ENCODE peak calls at places on chromosomes 4 and X, in nine cellular contexts. S, H, C, X, Q, U, M, Z and R are unnamed samples.

GRCh38 chr4:41432889-41433288 is 105.1 kb upstream of the LIMCH1 start:
- DNase-seq in S (no peak), H (no peak), C (no peak), X (no peak), Q (no peak), U (peak), M (no peak), Z (no peak), R (no peak)

GRCh38 chr4:4226606-4227438 is at the start of gene OTOP1:
- DNase-seq in S (no peak), H (no peak), C (no peak), X (no peak), Q (no peak), U (no peak), M (peak), Z (peak), R (no peak)

GRCh38 chr4:35250771-35251170 is 993.5 kb downstream of the ARAP2 start:
- DNase-seq in S (no peak), H (no peak), C (no peak), X (no peak), Q (no peak), U (no peak), M (no peak), Z (no peak), R (no peak)

GRCh38 chrX:77668391-77669237 is 117.4 kb downstream of the ATRX start:
- DNase-seq in S (no peak), H (peak), C (no peak), X (no peak), Q (no peak), U (peak), M (no peak), Z (no peak), R (no peak)

GRCh38 chrX:107561468-107562215 is 66.7 kb upstream of the PRPS1 start:
- DNase-seq in S (no peak), H (no peak), C (no peak), X (no peak), Q (no peak), U (no peak), M (no peak), Z (no peak), R (no peak)

GRCh38 chr4:25190407-25190806 is 30.2 kb upstream of the SEPSECS start:
- DNase-seq in S (no peak), H (no peak), C (no peak), X (peak), Q (no peak), U (no peak), M (no peak), Z (no peak), R (no peak)

GRCh38 chr4:92303621-92304027 is at the start of gene GRID2:
- DNase-seq in S (no peak), H (no peak), C (no peak), X (no peak), Q (no peak), U (peak), M (peak), Z (no peak), R (no peak)

GRCh38 chrX:136496359-136496767 is 1.0 kb upstream of the HTATSF1 start:
- DNase-seq in S (no peak), H (peak), C (no peak), X (no peak), Q (no peak), U (no peak), M (no peak), Z (no peak), R (no peak)

GRCh38 chr4:138981930-138982390 is 33.6 kb upstream of the NOCT start:
- DNase-seq in S (no peak), H (peak), C (peak), X (peak), Q (no peak), U (peak), M (no peak), Z (no peak), R (no peak)

GRCh38 chrX:6448003-6448402 is 86.9 kb downstream of the VCX3A start:
- DNase-seq in S (no peak), H (no peak), C (no peak), X (no peak), Q (no peak), U (no peak), M (no peak), Z (no peak), R (no peak)

GRCh38 chr4:66959207-66959606 is 586.1 kb downstream of the CENPC start:
- DNase-seq in S (no peak), H (no peak), C (no peak), X (no peak), Q (no peak), U (no peak), M (no peak), Z (no peak), R (no peak)

GRCh38 chrX:78104447-78105176 is 564 bp downstream of the PGK1 start:
- DNase-seq in S (no peak), H (peak), C (peak), X (peak), Q (peak), U (peak), M (peak), Z (peak), R (peak)

GRCh38 chrX:87924619-87925018 is 407.0 kb downstream of the KLHL4 start:
- DNase-seq in S (no peak), H (no peak), C (no peak), X (no peak), Q (no peak), U (no peak), M (no peak), Z (no peak), R (no peak)

GRCh38 chr4:2063557-2064275 is 4.6 kb downstream of the NAT8L start:
- DNase-seq in S (no peak), H (no peak), C (no peak), X (no peak), Q (peak), U (no peak), M (peak), Z (no peak), R (no peak)

GRCh38 chrX:25701876-25702275 is 436.3 kb upstream of the MAGEB18 start:
- DNase-seq in S (no peak), H (no peak), C (no peak), X (no peak), Q (no peak), U (no peak), M (no peak), Z (no peak), R (no peak)

GRCh38 chrX:123959281-123960063 is 2.0 kb upstream of the STAG2 start:
- DNase-seq in S (peak), H (no peak), C (peak), X (peak), Q (peak), U (peak), M (peak), Z (peak), R (no peak)

GRCh38 chr4:180455226-180455625 is 1788.0 kb upstream of the TENM3 start:
- DNase-seq in S (no peak), H (no peak), C (no peak), X (no peak), Q (no peak), U (no peak), M (no peak), Z (no peak), R (no peak)

GRCh38 chr4:123667496-123667895 is 270.9 kb downstream of the SPRY1 start:
- DNase-seq in S (no peak), H (no peak), C (no peak), X (no peak), Q (no peak), U (no peak), M (no peak), Z (no peak), R (no peak)

GRCh38 chr4:58809366-58809765 is 1699.2 kb upstream of the IGFBP7 start:
- DNase-seq in S (no peak), H (no peak), C (no peak), X (no peak), Q (no peak), U (no peak), M (no peak), Z (no peak), R (no peak)

GRCh38 chr4:121728798-121729226 is 32.0 kb upstream of the ANXA5 start:
- DNase-seq in S (no peak), H (no peak), C (no peak), X (no peak), Q (no peak), U (peak), M (no peak), Z (no peak), R (no peak)

GRCh38 chr4:70895405-70895804 is 6.8 kb upstream of the MOB1B start:
- DNase-seq in S (no peak), H (peak), C (no peak), X (no peak), Q (no peak), U (no peak), M (no peak), Z (no peak), R (no peak)

GRCh38 chr4:168831919-168832745 is 177.9 kb downstream of the CBR4 start:
- DNase-seq in S (peak), H (peak), C (peak), X (peak), Q (peak), U (peak), M (peak), Z (peak), R (peak)

GRCh38 chrX:97494756-97495372 is 611.2 kb downstream of the RPA4 start:
- DNase-seq in S (no peak), H (no peak), C (no peak), X (no peak), Q (no peak), U (no peak), M (no peak), Z (no peak), R (no peak)

GRCh38 chrX:81377329-81377728 is 175.4 kb downstream of the SH3BGRL start:
- DNase-seq in S (no peak), H (peak), C (no peak), X (no peak), Q (no peak), U (peak), M (no peak), Z (peak), R (no peak)

GRCh38 chr4:42914937-42915336 is 22.4 kb downstream of the GRXCR1 start:
- DNase-seq in S (no peak), H (no peak), C (no peak), X (no peak), Q (no peak), U (no peak), M (no peak), Z (no peak), R (no peak)

GRCh38 chr4:8775751-8776355 is 95.8 kb downstream of the HMX1 start:
- DNase-seq in S (no peak), H (no peak), C (peak), X (no peak), Q (peak), U (no peak), M (no peak), Z (no peak), R (no peak)

GRCh38 chr4:124262211-124263179 is 450.0 kb downstream of the ANKRD50 start:
- DNase-seq in S (peak), H (peak), C (peak), X (peak), Q (no peak), U (peak), M (no peak), Z (peak), R (peak)

GRCh38 chr4:170580651-170581050 is 490.9 kb upstream of the AADAT start:
- DNase-seq in S (no peak), H (no peak), C (no peak), X (no peak), Q (no peak), U (no peak), M (no peak), Z (no peak), R (no peak)

GRCh38 chrX:41526925-41527324 is 79.8 kb downstream of the NYX start:
- DNase-seq in S (no peak), H (no peak), C (no peak), X (no peak), Q (no peak), U (peak), M (no peak), Z (no peak), R (no peak)

GRCh38 chr4:72858328-72858727 is 211.2 kb downstream of the COX18 start:
- DNase-seq in S (no peak), H (no peak), C (no peak), X (no peak), Q (no peak), U (no peak), M (no peak), Z (no peak), R (no peak)

GRCh38 chr4:87005690-87006461 is 71.1 kb downstream of the AFF1 start:
- DNase-seq in S (no peak), H (no peak), C (no peak), X (peak), Q (no peak), U (peak), M (no peak), Z (no peak), R (no peak)

GRCh38 chr4:142703694-142704309 is 142.3 kb downstream of the INPP4B start:
- DNase-seq in S (no peak), H (no peak), C (no peak), X (no peak), Q (no peak), U (peak), M (no peak), Z (no peak), R (no peak)

GRCh38 chr4:1171306-1172227 is 816 bp downstream of the SPON2 start:
- DNase-seq in S (no peak), H (no peak), C (peak), X (peak), Q (peak), U (no peak), M (peak), Z (no peak), R (peak)

GRCh38 chrX:13658602-13659001 is 5.7 kb downstream of the TCEANC start:
- DNase-seq in S (no peak), H (peak), C (no peak), X (no peak), Q (no peak), U (peak), M (no peak), Z (peak), R (no peak)

GRCh38 chrX:135213200-135213844 is 38.5 kb upstream of the ETDA start:
- DNase-seq in S (no peak), H (no peak), C (no peak), X (no peak), Q (no peak), U (no peak), M (no peak), Z (no peak), R (no peak)

GRCh38 chr4:37949636-37950426 is 10.4 kb upstream of the PTTG2 start:
- DNase-seq in S (no peak), H (no peak), C (no peak), X (no peak), Q (no peak), U (no peak), M (no peak), Z (no peak), R (no peak)

GRCh38 chr4:37948542-37948941 is 11.7 kb upstream of the PTTG2 start:
- DNase-seq in S (no peak), H (no peak), C (no peak), X (no peak), Q (no peak), U (no peak), M (no peak), Z (no peak), R (no peak)

GRCh38 chr4:37951465-37952352 is 8.5 kb upstream of the PTTG2 start:
- DNase-seq in S (no peak), H (peak), C (no peak), X (peak), Q (no peak), U (no peak), M (no peak), Z (no peak), R (no peak)

DNA sequence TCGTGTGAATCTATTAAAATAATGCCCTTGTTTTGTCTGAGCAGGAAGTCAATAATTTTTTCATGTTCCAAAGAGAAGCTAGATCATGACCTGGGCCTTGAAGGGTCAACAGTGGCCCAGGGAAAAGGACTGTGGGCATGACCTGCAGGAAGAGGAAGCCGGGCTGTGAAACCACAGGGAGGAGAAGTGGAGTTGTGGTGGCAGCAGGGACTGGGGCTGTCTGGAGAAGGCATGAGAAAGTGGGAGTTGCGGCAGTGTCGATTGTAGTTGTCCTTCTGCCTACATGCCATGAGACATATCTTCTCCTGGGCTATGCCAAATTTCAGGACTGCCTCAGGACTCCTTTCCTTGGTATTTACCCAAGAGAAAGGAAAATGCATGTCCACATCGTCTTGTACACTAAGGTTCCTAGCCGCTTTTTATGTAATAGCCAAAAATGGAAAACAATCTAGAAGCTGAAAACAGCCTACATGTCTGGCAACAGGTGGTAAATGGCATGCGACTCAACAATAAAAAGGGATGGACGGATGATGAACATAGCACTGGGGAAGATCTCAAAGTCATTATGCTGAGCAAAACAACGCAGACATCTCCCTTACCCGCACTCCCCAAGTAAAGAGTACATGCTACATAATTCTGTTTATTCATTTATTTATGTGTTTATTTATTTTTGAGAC is 13.6 kb upstream of the PTTG2 start:
- DNase-seq in S (no peak), H (no peak), C (no peak), X (peak), Q (peak), U (no peak), M (no peak), Z (no peak), R (no peak)
- H3K4me3 ChIP-seq in S (no peak), H (no peak), C (no peak), X (no peak), Q (no peak), U (no peak), M (no peak), Z (no peak), R (no peak)

GRCh38 chrX:148555101-148555500 is 54.7 kb downstream of the AFF2 start:
- DNase-seq in S (no peak), H (no peak), C (no peak), X (no peak), Q (no peak), U (no peak), M (no peak), Z (no peak), R (no peak)

GRCh38 chrX:148552775-148553174 is 52.4 kb downstream of the AFF2 start:
- DNase-seq in S (no peak), H (no peak), C (no peak), X (no peak), Q (no peak), U (no peak), M (no peak), Z (peak), R (no peak)

DNA sequence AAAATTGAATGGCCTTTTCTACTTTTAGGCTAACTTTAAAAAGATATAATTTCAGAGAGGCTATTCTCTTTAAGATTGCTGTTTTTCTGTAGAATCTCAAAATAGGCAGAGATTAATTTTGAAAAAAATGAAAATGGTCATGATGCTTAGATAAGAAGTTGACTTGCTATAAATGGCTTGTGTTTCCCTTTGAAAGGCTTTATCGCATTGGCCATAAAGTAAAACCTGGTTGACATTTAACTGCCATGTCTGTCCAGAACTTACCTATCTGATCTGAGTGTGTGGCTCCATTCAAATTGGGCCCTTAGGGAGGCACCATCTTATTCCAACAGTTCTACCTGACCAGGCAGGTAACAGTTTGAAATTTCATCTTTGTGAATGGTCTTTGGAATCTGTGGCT is 56.1 kb downstream of the AFF2 start:
- DNase-seq in S (no peak), H (no peak), C (no peak), X (no peak), Q (no peak), U (no peak), M (no peak), Z (no peak), R (no peak)
- TF ChIP-seq POLR2AphosphoS5 in S (no peak), H (no peak), C (no peak), X (no peak), Q (no peak), U (no peak), M (no peak), Z (no peak), R (no peak)

GRCh38 chr4:185210102-185210981 is 944 bp downstream of the SNX25 start:
- DNase-seq in S (no peak), H (peak), C (peak), X (peak), Q (peak), U (peak), M (peak), Z (peak), R (peak)

GRCh38 chr4:185212566-185212965 is 3.2 kb downstream of the SNX25 start:
- DNase-seq in S (no peak), H (no peak), C (no peak), X (no peak), Q (no peak), U (no peak), M (no peak), Z (no peak), R (no peak)

GRCh38 chr4:185211641-185212040 is 2.2 kb downstream of the SNX25 start:
- DNase-seq in S (no peak), H (peak), C (no peak), X (no peak), Q (no peak), U (no peak), M (no peak), Z (no peak), R (no peak)

GRCh38 chr4:185211035-185211434 is 1.6 kb downstream of the SNX25 start:
- DNase-seq in S (no peak), H (no peak), C (no peak), X (no peak), Q (no peak), U (peak), M (no peak), Z (no peak), R (no peak)

GRCh38 chr4:185209031-185209851 is at the start of gene SNX25:
- DNase-seq in S (peak), H (peak), C (peak), X (peak), Q (peak), U (peak), M (peak), Z (peak), R (peak)
- TF ChIP-seq POLR2A in S (no peak), H (no peak), C (no peak), X (peak), Q (no peak), U (peak), M (peak), Z (no peak), R (peak)

DNA sequence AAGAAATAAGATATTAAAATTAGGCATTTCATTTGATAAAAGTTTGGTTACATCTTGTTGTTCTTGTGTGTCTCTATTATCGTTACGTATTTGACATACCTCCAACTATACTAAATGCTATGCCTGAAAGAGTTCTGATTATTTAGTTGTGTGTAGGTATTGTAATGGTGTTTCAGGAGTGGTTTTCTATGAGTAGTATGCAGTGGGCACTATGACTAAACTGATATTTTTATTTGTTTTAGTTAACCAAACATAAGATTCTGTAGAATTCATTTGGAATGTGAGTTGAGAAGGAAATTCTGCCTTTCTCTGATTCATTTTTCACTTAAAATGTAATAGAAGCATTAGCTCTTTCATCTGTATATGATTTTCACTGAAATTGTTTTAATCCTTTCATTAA is 388.5 kb downstream of the ADGRL3 start:
- DNase-seq in S (no peak), H (no peak), C (no peak), X (no peak), Q (no peak), U (no peak), M (no peak), Z (no peak), R (no peak)
- H3K4me3 ChIP-seq in S (no peak), H (no peak), C (no peak), X (no peak), Q (no peak), U (no peak), M (no peak), Z (no peak), R (no peak)

DNA sequence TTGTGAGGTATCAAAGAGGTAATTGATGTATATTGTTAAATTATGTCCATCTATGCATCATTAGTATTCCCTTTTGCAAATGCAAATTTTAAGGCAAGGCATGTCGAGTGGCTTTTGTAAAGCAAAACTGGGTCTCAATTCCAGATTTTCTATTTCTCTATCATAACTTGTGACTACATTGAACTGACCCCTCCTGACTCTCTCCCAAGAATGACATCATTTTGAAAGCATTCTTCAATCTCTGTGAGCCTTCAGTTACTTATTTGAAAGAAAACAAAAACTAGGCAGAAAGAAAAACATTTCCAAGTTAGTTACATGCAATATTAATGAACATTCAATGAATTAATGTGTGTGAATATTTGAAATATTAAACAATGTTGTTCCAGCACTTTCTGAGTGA is 314.3 kb upstream of the CLNK start:
- DNase-seq in S (no peak), H (no peak), C (no peak), X (no peak), Q (no peak), U (no peak), M (no peak), Z (no peak), R (no peak)
- TF ChIP-seq POLR2AphosphoS5 in S (no peak), H (no peak), C (no peak), X (no peak), Q (no peak), U (no peak), M (no peak), Z (no peak), R (no peak)